ENCODE peak calls at places on chromosomes 2 and 18, in eight cellular contexts. R is NCI-H2081, P is hippocampal formation, C is iPS-NIHi11, Y is T-helper 2 cell, U is heart right ventricle, N is endothelial cell of umbilical vein, K is NCI-H446 treated with DMSO at 0.1 percent for 48 hours. G is an unnamed sample.

GRCh38 chr18:48137354-48138208 is 207.1 kb upstream of the SMAD2 start:
- DNase-seq in R (no peak), P (no peak), C (no peak), Y (no peak), U (no peak), N (no peak), K (no peak), G (no peak)

GRCh38 chr18:66560092-66560491 is 43.8 kb downstream of the CDH19 start:
- DNase-seq in R (peak), P (peak), C (no peak), Y (no peak), U (no peak), N (peak), K (peak), G (no peak)

GRCh38 chr2:206858972-206859739 is 80.2 kb upstream of the CPO start:
- DNase-seq in R (no peak), P (no peak), C (no peak), Y (no peak), U (no peak), N (no peak), K (no peak), G (no peak)

GRCh38 chr2:224023188-224023587 is 15.9 kb downstream of the SERPINE2 start:
- DNase-seq in R (no peak), P (no peak), C (no peak), Y (no peak), U (no peak), N (no peak), K (no peak), G (no peak)

GRCh38 chr18:36214811-36215210 is 27.5 kb downstream of the MOCOS start:
- DNase-seq in R (no peak), P (no peak), C (no peak), Y (no peak), U (no peak), N (no peak), K (no peak), G (no peak)

GRCh38 chr18:58967643-58968291 is 103.1 kb downstream of the ZNF532 start:
- DNase-seq in R (no peak), P (no peak), C (no peak), Y (no peak), U (no peak), N (peak), K (no peak), G (no peak)

GRCh38 chr2:1153959-1154358 is 203.3 kb downstream of the SNTG2 start:
- DNase-seq in R (no peak), P (no peak), C (no peak), Y (no peak), U (peak), N (no peak), K (no peak), G (peak)

GRCh38 chr18:78757014-78757413 is 222.6 kb upstream of the SALL3 start:
- DNase-seq in R (no peak), P (no peak), C (no peak), Y (no peak), U (no peak), N (no peak), K (no peak), G (no peak)

GRCh38 chr18:24631238-24632025 is 171.0 kb downstream of the HRH4 start:
- DNase-seq in R (no peak), P (no peak), C (peak), Y (no peak), U (peak), N (no peak), K (peak), G (no peak)

GRCh38 chr2:123518387-123518786 is 506.7 kb upstream of the CNTNAP5 start:
- DNase-seq in R (no peak), P (no peak), C (no peak), Y (no peak), U (no peak), N (no peak), K (no peak), G (no peak)

GRCh38 chr18:72086421-72086820 is 457.7 kb downstream of the CBLN2 start:
- DNase-seq in R (peak), P (peak), C (peak), Y (no peak), U (no peak), N (peak), K (no peak), G (no peak)

GRCh38 chr2:177239934-177240600 is 24.5 kb downstream of the NFE2L2 start:
- DNase-seq in R (no peak), P (peak), C (no peak), Y (no peak), U (peak), N (peak), K (peak), G (peak)

GRCh38 chr2:119116411-119117295 is 41.9 kb downstream of the C1QL2 start:
- DNase-seq in R (no peak), P (no peak), C (no peak), Y (no peak), U (no peak), N (no peak), K (no peak), G (no peak)

GRCh38 chr2:65033178-65033577 is 23.0 kb upstream of the CEP68 start:
- DNase-seq in R (no peak), P (no peak), C (no peak), Y (no peak), U (no peak), N (peak), K (no peak), G (no peak)

GRCh38 chr2:24359701-24360049 is 661 bp downstream of the ITSN2 start:
- DNase-seq in R (peak), P (no peak), C (no peak), Y (peak), U (peak), N (no peak), K (no peak), G (peak)

GRCh38 chr18:22044474-22045220 is 124.7 kb upstream of the GATA6 start:
- DNase-seq in R (no peak), P (no peak), C (no peak), Y (no peak), U (no peak), N (no peak), K (no peak), G (no peak)

GRCh38 chr2:99643824-99644787 is 154.3 kb upstream of the REV1 start:
- DNase-seq in R (no peak), P (peak), C (no peak), Y (no peak), U (no peak), N (no peak), K (peak), G (no peak)

GRCh38 chr18:48621815-48622555 is 83.2 kb downstream of the CTIF start:
- DNase-seq in R (no peak), P (no peak), C (no peak), Y (no peak), U (no peak), N (no peak), K (no peak), G (no peak)

GRCh38 chr2:190459881-190460280 is 51.7 kb downstream of the MFSD6 start:
- DNase-seq in R (no peak), P (no peak), C (no peak), Y (no peak), U (no peak), N (no peak), K (no peak), G (no peak)

GRCh38 chr2:108805782-108806181 is 19.2 kb downstream of the CCDC138 start:
- DNase-seq in R (no peak), P (no peak), C (no peak), Y (no peak), U (no peak), N (no peak), K (no peak), G (no peak)

GRCh38 chr18:50093366-50093765 is 101.6 kb downstream of the MYO5B start:
- DNase-seq in R (no peak), P (no peak), C (no peak), Y (no peak), U (no peak), N (no peak), K (no peak), G (no peak)

GRCh38 chr18:7038330-7038846 is 79.2 kb downstream of the LAMA1 start:
- DNase-seq in R (peak), P (peak), C (peak), Y (no peak), U (peak), N (peak), K (no peak), G (peak)

GRCh38 chr2:216348909-216349308 is 23.4 kb downstream of the MARCHF4 start:
- DNase-seq in R (no peak), P (no peak), C (no peak), Y (no peak), U (no peak), N (peak), K (no peak), G (no peak)

GRCh38 chr2:64645014-64645418 is 8.7 kb downstream of the SERTAD2 start:
- DNase-seq in R (peak), P (no peak), C (peak), Y (no peak), U (peak), N (peak), K (no peak), G (peak)

GRCh38 chr2:241764272-241765241 is 12.1 kb upstream of the GAL3ST2 start:
- DNase-seq in R (no peak), P (no peak), C (no peak), Y (no peak), U (no peak), N (no peak), K (no peak), G (peak)

GRCh38 chr2:88729061-88729745 is 37.7 kb downstream of the RPIA start:
- DNase-seq in R (no peak), P (no peak), C (no peak), Y (no peak), U (no peak), N (peak), K (no peak), G (no peak)

GRCh38 chr2:105450495-105450894 is 51.6 kb upstream of the FHL2 start:
- DNase-seq in R (no peak), P (no peak), C (no peak), Y (no peak), U (no peak), N (no peak), K (no peak), G (no peak)

GRCh38 chr18:48675330-48675761 is 136.5 kb downstream of the CTIF start:
- DNase-seq in R (peak), P (peak), C (peak), Y (peak), U (peak), N (peak), K (peak), G (peak)

GRCh38 chr2:200774920-200775319 is 36.8 kb upstream of the BZW1 start:
- DNase-seq in R (no peak), P (no peak), C (no peak), Y (no peak), U (no peak), N (no peak), K (no peak), G (no peak)

GRCh38 chr2:105405291-105405690 is 6.4 kb upstream of the FHL2 start:
- DNase-seq in R (no peak), P (no peak), C (no peak), Y (no peak), U (no peak), N (no peak), K (no peak), G (no peak)

GRCh38 chr2:231483398-231484329 is 19.4 kb upstream of the NCL start:
- DNase-seq in R (no peak), P (no peak), C (peak), Y (peak), U (peak), N (peak), K (no peak), G (no peak)

GRCh38 chr18:55695091-55695490 is 107.1 kb upstream of the TCF4 start:
- DNase-seq in R (no peak), P (no peak), C (no peak), Y (no peak), U (no peak), N (no peak), K (no peak), G (no peak)

GRCh38 chr2:44944102-44944951 is 2.8 kb downstream of the SIX3 start:
- DNase-seq in R (no peak), P (no peak), C (no peak), Y (no peak), U (no peak), N (no peak), K (no peak), G (no peak)

GRCh38 chr2:79855264-79856006 is 342.6 kb downstream of the CTNNA2 start:
- DNase-seq in R (no peak), P (peak), C (peak), Y (no peak), U (no peak), N (no peak), K (no peak), G (no peak)

GRCh38 chr2:130337735-130338325 is 4.9 kb upstream of the IMP4 start:
- DNase-seq in R (no peak), P (no peak), C (no peak), Y (no peak), U (no peak), N (no peak), K (no peak), G (no peak)

GRCh38 chr2:203743441-203743932 is 37.0 kb downstream of the CD28 start:
- DNase-seq in R (no peak), P (no peak), C (no peak), Y (no peak), U (no peak), N (peak), K (no peak), G (no peak)